ENCODE peak calls at places on chromosomes 11 and 22, in six cellular contexts. D is A549, M is upper lobe of left lung, G is HepG2, E is GM12878, N is K562. S is an unnamed sample.
A peak's percentile ranks its signal among the peaks of the same experiment; 100 is the strongest.

GRCh38 chr11:34975482-34975881 is 59.1 kb downstream of the PDHX start:
- ATAC-seq in D (no peak), M (no peak), G (peak; percentile 70), E (no peak), N (no peak), S (no peak)

GRCh38 chr22:26170795-26171194 is 1.5 kb downstream of the SEZ6L start:
- ATAC-seq in D (no peak), M (no peak), G (no peak), E (no peak), N (peak; percentile 51), S (no peak)

GRCh38 chr11:62567018-62567633 is 6.6 kb downstream of the EEF1G start:
- ATAC-seq in D (no peak), M (no peak), G (no peak), E (peak; percentile 79), N (no peak), S (no peak)

GRCh38 chr22:32020117-32020516 is 22.9 kb upstream of the SLC5A1 start:
- ATAC-seq in D (peak; percentile 30), M (no peak), G (no peak), E (no peak), N (no peak), S (no peak)

GRCh38 chr11:13602844-13603243 is 65.6 kb upstream of the FAR1 start:
- ATAC-seq in D (no peak), M (no peak), G (no peak), E (no peak), N (peak; percentile 33), S (no peak)

GRCh38 chr22:43955883-43956286 is 643 bp downstream of the SAMM50 start:
- ATAC-seq in D (peak; percentile 5), M (no peak), G (peak; percentile 1), E (peak; percentile 45), N (peak; percentile 41), S (no peak)

GRCh38 chr22:19870153-19871022 is 15.7 kb upstream of the GNB1L start:
- ATAC-seq in D (no peak), M (no peak), G (peak; percentile 41), E (no peak), N (peak; percentile 4), S (no peak)

GRCh38 chr11:96424693-96425092 is 34.9 kb downstream of the JRKL start:
- ATAC-seq in D (no peak), M (no peak), G (no peak), E (no peak), N (no peak), S (no peak)

GRCh38 chr11:111634981-111635705 is 32.9 kb downstream of the SIK2 start:
- ATAC-seq in D (no peak), M (no peak), G (no peak), E (no peak), N (no peak), S (peak; percentile 41)

GRCh38 chr11:14190992-14191773 is 167.8 kb downstream of the RRAS2 start:
- ATAC-seq in D (no peak), M (peak; percentile 70), G (no peak), E (no peak), N (peak; percentile 54), S (peak; percentile 59)

GRCh38 chr11:111846640-111847039 is 24.7 kb downstream of the ALG9 start:
- ATAC-seq in D (no peak), M (no peak), G (no peak), E (no peak), N (no peak), S (no peak)

GRCh38 chr11:117989351-117990102 is 3.3 kb downstream of the IL10RA start:
- ATAC-seq in D (no peak), M (no peak), G (no peak), E (no peak), N (no peak), S (no peak)

GRCh38 chr11:117984471-117984870 is 1.7 kb upstream of the IL10RA start:
- ATAC-seq in D (no peak), M (no peak), G (no peak), E (no peak), N (no peak), S (no peak)

GRCh38 chr11:117986981-117987495 is 844 bp downstream of the IL10RA start:
- ATAC-seq in D (no peak), M (no peak), G (no peak), E (peak; percentile 71), N (no peak), S (no peak)

GRCh38 chr11:117983163-117983475 is 3.1 kb upstream of the IL10RA start:
- ATAC-seq in D (no peak), M (no peak), G (no peak), E (no peak), N (no peak), S (no peak)

GRCh38 chr11:117985953-117986887 is at the start of gene IL10RA:
- ATAC-seq in D (peak; percentile 94), M (peak; percentile 94), G (peak; percentile 89), E (peak; percentile 87), N (peak; percentile 99), S (peak; percentile 98)
- TF ChIP-seq POLR2A in D (no peak), M (peak; percentile 64), G (no peak), E (peak; percentile 99), N (peak; percentile 94), S (peak; percentile 70)

DNA sequence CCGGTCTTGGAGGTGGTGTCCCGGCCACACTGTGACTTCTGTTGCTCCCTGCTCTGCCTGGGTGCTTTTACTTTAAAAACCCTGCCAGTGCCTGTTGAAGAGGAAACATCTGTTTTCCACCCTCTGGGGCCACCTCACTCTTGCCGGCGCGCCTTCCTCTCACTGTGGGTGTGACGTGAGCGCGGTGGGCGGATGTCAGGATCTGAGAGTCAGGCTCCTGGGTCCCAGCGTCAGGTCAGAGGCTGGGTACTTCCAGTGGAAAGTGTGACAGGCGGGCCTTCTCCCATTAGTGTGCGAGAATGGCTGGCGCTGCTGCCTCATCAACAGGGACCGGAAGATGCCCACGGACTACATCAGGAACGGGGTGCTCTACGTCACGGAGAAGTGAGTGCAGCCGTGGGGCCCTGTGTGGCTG is 54.2 kb downstream of the GRAMD4 start:
- ATAC-seq in D (no peak), M (no peak), G (no peak), E (no peak), N (no peak), S (peak; percentile 59)
- TF ChIP-seq EP300 in D (no peak), M (no peak), G (no peak), E (no peak), N (no peak), S (no peak)

DNA sequence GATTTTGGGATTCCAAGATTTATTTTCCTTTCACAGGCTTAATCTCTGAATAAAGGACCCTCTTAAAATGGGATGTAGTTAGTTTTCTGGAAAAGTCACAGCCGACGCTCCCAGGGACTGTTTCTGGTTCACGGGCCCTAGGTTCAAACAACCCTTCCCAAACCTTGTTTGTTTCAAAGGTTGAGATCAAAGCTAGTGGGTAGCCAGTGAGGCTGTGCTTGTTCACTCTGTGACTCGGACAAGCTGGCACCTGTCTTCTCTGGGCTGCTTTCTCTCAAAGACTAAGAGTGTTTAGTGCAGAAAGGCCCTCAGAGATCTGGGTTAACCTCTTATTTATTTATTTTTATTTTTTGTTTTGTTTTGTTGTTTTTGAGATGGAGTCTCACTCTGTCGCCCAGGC is 13.0 kb upstream of the MALAT1 start:
- ATAC-seq in D (no peak), M (no peak), G (no peak), E (no peak), N (no peak), S (no peak)
- H3K4me1 ChIP-seq in D (peaks cover 82% of the 10 kb centered on the region), M (peaks cover 41% of the 10 kb centered on the region), G (peaks cover 80% of the 10 kb centered on the region), E (peaks cover 43% of the 10 kb centered on the region), N (peaks cover 63% of the 10 kb centered on the region), S (peaks cover 34% of the 10 kb centered on the region)

GRCh38 chr22:48931452-48931851 is 896.2 kb downstream of the BRD1 start:
- ATAC-seq in D (no peak), M (no peak), G (no peak), E (no peak), N (no peak), S (no peak)
- TF ChIP-seq POLR2A in D (no peak), M (no peak), G (no peak), E (no peak), N (no peak), S (no peak)

DNA sequence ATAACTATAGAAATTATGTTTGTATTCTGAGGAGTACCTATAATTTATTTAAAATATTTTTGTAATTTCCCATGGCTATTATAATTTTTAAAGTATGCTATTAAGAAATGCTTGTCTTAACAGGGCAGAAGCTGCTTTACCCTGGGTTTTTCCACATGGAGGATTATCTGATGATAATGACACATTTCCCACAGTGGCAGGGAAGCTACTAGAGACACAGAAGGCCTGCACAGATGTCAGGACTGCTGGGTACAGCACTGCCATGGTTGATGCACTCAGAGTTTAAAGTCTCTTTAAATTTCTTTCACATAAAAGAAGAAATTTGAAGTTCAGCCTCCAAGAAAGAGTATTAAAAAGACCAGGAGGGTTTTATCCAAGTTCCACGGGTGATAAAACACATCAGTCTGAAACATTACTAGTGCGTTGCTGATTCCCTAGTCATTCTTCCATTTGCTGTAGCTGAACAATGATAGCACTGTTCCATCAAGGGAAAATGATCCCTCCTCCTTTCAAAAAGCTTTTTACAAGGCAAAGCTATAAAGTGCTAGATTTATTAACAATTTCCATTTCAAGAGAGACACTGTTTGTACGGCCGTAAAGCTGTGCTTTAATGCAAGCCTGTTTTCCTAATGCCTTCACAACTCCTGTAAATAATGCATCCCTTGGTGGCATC is 363.0 kb downstream of the CNTN5 start:
- ATAC-seq in D (no peak), M (no peak), G (no peak), E (no peak), N (no peak), S (no peak)
- TF ChIP-seq EP300 in D (no peak), M (no peak), G (no peak), E (no peak), N (no peak), S (no peak)

DNA sequence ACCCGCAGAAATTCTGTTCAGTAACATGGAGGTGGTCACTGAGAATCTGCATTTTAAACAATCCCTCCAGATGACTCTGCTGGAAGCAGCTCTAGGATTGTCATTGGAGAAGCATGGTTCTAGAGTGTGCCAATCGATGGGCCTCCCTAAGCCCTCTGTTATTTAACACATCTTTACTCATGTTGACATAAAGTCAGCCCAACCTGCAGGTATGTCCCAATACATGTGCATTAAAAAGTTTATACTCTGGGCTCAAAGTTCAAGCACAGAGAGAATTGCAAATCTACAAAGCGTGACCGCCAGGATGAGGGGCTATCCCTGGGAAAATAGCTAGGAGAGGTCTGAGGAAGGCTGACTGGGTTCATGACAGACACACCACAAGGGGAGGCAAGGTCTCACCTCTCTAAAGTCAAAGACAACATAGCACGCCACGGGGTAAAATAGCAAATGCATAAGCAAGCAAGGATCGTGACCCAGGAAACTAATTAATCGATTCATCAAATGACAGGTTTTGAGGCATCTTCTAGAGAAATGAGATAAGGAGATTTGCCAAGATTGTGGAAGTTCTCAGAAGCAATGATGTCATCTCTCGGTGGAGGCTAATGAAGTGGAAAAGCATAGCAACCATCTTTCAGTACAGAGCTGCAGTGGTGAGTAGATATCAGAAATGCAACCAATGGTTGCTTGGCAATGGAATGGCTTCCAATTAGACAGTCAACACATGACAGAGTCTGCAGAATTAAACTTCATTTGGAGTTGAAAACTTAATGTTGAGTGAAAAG is 116.2 kb downstream of the KIRREL3 start:
- ATAC-seq in D (no peak), M (no peak), G (peak; percentile 62), E (no peak), N (no peak), S (no peak)
- H3K4me1 ChIP-seq in D (no peaks in the 10 kb centered on the region), M (no peaks in the 10 kb centered on the region), G (no peaks in the 10 kb centered on the region), E (no peaks in the 10 kb centered on the region), N (no peaks in the 10 kb centered on the region), S (no peaks in the 10 kb centered on the region)

S was measured in gastroesophageal sphincter.